ENCODE peak calls at places on chromosome X, in nine cellular contexts. One of them, this sample, is unnamed.

GRCh38 chrX:138877746-138878145 is 166.2 kb upstream of the FGF13 start:
- DNase-seq in fibroblast of lung: no peak
- DNase-seq in OCI-LY7: no peak
- DNase-seq in hepatocyte: no peak
- DNase-seq in GM12878: no peak
- DNase-seq in lung: no peak
- DNase-seq in SJSA1: no peak
- DNase-seq in CD8-positive, alpha-beta memory T cell: no peak
- DNase-seq in tibial nerve: no peak
- DNase-seq in this sample: no peak

GRCh38 chrX:34521563-34521962 is 135.5 kb downstream of the TMEM47 start:
- DNase-seq in fibroblast of lung: peak; percentile 0
- DNase-seq in OCI-LY7: no peak
- DNase-seq in hepatocyte: no peak
- DNase-seq in GM12878: no peak
- DNase-seq in lung: no peak
- DNase-seq in SJSA1: no peak
- DNase-seq in CD8-positive, alpha-beta memory T cell: no peak
- DNase-seq in tibial nerve: no peak
- DNase-seq in this sample: no peak

GRCh38 chrX:2670978-2671377 is 20.1 kb upstream of the CD99 start:
- DNase-seq in fibroblast of lung: no peak
- DNase-seq in OCI-LY7: no peak
- DNase-seq in hepatocyte: no peak
- DNase-seq in GM12878: no peak
- DNase-seq in lung: no peak
- DNase-seq in SJSA1: no peak
- DNase-seq in CD8-positive, alpha-beta memory T cell: no peak
- DNase-seq in tibial nerve: no peak
- DNase-seq in this sample: no peak

GRCh38 chrX:16444353-16444752 is 205.6 kb upstream of the S100G start:
- DNase-seq in fibroblast of lung: peak; percentile 63
- DNase-seq in OCI-LY7: no peak
- DNase-seq in hepatocyte: no peak
- DNase-seq in GM12878: no peak
- DNase-seq in lung: no peak
- DNase-seq in SJSA1: no peak
- DNase-seq in CD8-positive, alpha-beta memory T cell: no peak
- DNase-seq in tibial nerve: no peak
- DNase-seq in this sample: no peak

GRCh38 chrX:106284431-106285025 is 116.4 kb downstream of the PWWP3B start:
- DNase-seq in fibroblast of lung: no peak
- DNase-seq in OCI-LY7: no peak
- DNase-seq in hepatocyte: no peak
- DNase-seq in GM12878: no peak
- DNase-seq in lung: no peak
- DNase-seq in SJSA1: no peak
- DNase-seq in CD8-positive, alpha-beta memory T cell: no peak
- DNase-seq in tibial nerve: no peak
- DNase-seq in this sample: no peak

GRCh38 chrX:9486786-9487185 is 21.9 kb downstream of the TBL1X start:
- DNase-seq in fibroblast of lung: no peak
- DNase-seq in OCI-LY7: no peak
- DNase-seq in hepatocyte: no peak
- DNase-seq in GM12878: no peak
- DNase-seq in lung: no peak
- DNase-seq in SJSA1: no peak
- DNase-seq in CD8-positive, alpha-beta memory T cell: no peak
- DNase-seq in tibial nerve: no peak
- DNase-seq in this sample: no peak

GRCh38 chrX:6228720-6229119 is at the start of gene NLGN4X:
- DNase-seq in fibroblast of lung: no peak
- DNase-seq in OCI-LY7: no peak
- DNase-seq in hepatocyte: no peak
- DNase-seq in GM12878: no peak
- DNase-seq in lung: no peak
- DNase-seq in SJSA1: no peak
- DNase-seq in CD8-positive, alpha-beta memory T cell: no peak
- DNase-seq in tibial nerve: no peak
- DNase-seq in this sample: no peak

GRCh38 chrX:129585691-129586090 is 45.6 kb downstream of the OCRL start:
- DNase-seq in fibroblast of lung: peak; percentile 21
- DNase-seq in OCI-LY7: no peak
- DNase-seq in hepatocyte: no peak
- DNase-seq in GM12878: no peak
- DNase-seq in lung: no peak
- DNase-seq in SJSA1: no peak
- DNase-seq in CD8-positive, alpha-beta memory T cell: no peak
- DNase-seq in tibial nerve: no peak
- DNase-seq in this sample: no peak

DNA sequence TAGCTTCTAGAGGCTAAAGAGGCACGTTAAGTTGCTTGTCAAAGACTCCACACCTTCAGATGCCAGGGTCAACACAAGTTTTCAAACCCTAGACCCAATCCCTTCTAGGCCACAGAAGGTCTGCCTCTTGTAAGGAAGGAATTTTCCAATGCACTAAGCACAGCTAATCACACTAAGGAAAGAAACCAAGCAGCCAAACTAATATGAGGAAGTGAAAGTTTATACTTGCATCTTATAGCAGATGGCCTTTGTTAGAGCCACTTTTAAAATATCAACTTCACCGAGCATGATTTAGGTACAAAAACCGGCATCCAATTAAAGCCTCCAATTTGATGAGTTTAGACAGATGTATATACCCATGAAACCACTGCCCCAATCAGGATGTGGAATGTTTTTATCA is 9.9 kb downstream of the FHL1 start:
- DNase-seq in fibroblast of lung: peak; percentile 42
- DNase-seq in OCI-LY7: peak; percentile 55
- DNase-seq in hepatocyte: no peak
- DNase-seq in GM12878: no peak
- DNase-seq in lung: no peak
- DNase-seq in SJSA1: no peak
- DNase-seq in CD8-positive, alpha-beta memory T cell: no peak
- DNase-seq in tibial nerve: no peak
- DNase-seq in this sample: no peak
- H3K4me1 ChIP-seq in fibroblast of lung: peaks cover 5% of the 10 kb centered on the region
- H3K4me1 ChIP-seq in OCI-LY7: peaks cover 15% of the 10 kb centered on the region
- H3K4me1 ChIP-seq in hepatocyte: no peaks in the 10 kb centered on the region
- H3K4me1 ChIP-seq in GM12878: no peaks in the 10 kb centered on the region
- H3K4me1 ChIP-seq in lung: peaks cover 5% of the 10 kb centered on the region
- H3K4me1 ChIP-seq in SJSA1: peaks cover 6% of the 10 kb centered on the region
- H3K4me1 ChIP-seq in CD8-positive, alpha-beta memory T cell: no peaks in the 10 kb centered on the region
- H3K4me1 ChIP-seq in tibial nerve: no peaks in the 10 kb centered on the region
- H3K4me1 ChIP-seq in this sample: no peaks in the 10 kb centered on the region

DNA sequence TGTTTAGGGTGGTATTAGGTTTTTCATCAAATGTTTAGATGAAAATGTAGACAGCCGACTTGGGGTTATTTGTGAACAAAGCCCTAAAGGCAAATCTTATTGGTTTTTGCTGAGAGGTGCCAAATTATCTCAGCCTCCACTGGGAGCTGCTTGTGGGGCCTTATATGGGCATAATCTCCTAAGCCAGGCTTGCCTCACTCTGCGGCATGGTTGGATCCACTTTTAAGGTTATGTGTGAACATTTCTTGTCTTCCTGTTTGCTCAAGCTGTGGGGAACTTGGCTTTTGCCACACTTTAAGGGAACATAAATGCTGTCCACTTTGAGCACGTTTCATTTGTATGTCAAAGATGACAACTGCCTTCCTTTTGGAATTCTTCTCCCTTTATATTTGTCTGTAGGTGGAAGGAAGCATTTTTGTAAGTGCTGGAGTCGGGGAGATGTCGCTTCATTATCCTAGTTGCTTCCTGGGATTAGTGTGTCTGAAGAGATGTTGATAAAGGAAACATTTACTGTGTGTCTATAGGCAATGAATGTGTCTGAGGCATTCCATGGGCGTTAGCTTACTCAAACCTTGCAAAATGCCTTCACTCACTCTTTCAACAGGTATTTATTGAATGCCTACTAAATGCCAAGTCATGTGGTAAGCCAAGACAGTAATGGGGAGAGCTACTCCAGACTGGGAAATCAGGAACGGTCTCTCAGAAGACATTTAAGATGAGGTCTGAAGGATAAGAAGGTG is 78.3 kb downstream of the SLC9A6 start:
- DNase-seq in fibroblast of lung: peak; percentile 52
- DNase-seq in OCI-LY7: no peak
- DNase-seq in hepatocyte: no peak
- DNase-seq in GM12878: no peak
- DNase-seq in lung: no peak
- DNase-seq in SJSA1: no peak
- DNase-seq in CD8-positive, alpha-beta memory T cell: no peak
- DNase-seq in tibial nerve: peak; percentile 15
- DNase-seq in this sample: no peak
- H3K27ac ChIP-seq in fibroblast of lung: no peak overlapping the region
- H3K27ac ChIP-seq in OCI-LY7: no peak overlapping the region
- H3K27ac ChIP-seq in hepatocyte: peak overlapping the region; percentile 6
- H3K27ac ChIP-seq in GM12878: no peak overlapping the region
- H3K27ac ChIP-seq in lung: no peak overlapping the region
- H3K27ac ChIP-seq in SJSA1: no peak overlapping the region
- H3K27ac ChIP-seq in CD8-positive, alpha-beta memory T cell: no peak overlapping the region
- H3K27ac ChIP-seq in tibial nerve: peak overlapping the region; percentile 71
- H3K27ac ChIP-seq in this sample: peak overlapping the region; percentile 77

GRCh38 chrX:71659342-71659741 is 8.0 kb upstream of the LOC101059915 start:
- DNase-seq in fibroblast of lung: no peak
- DNase-seq in OCI-LY7: no peak
- DNase-seq in hepatocyte: no peak
- DNase-seq in GM12878: no peak
- DNase-seq in lung: no peak
- DNase-seq in SJSA1: no peak
- DNase-seq in CD8-positive, alpha-beta memory T cell: no peak
- DNase-seq in tibial nerve: no peak
- DNase-seq in this sample: no peak

GRCh38 chrX:71661919-71662318 is 5.4 kb upstream of the LOC101059915 start:
- DNase-seq in fibroblast of lung: no peak
- DNase-seq in OCI-LY7: no peak
- DNase-seq in hepatocyte: no peak
- DNase-seq in GM12878: no peak
- DNase-seq in lung: no peak
- DNase-seq in SJSA1: no peak
- DNase-seq in CD8-positive, alpha-beta memory T cell: no peak
- DNase-seq in tibial nerve: no peak
- DNase-seq in this sample: no peak

GRCh38 chrX:71657267-71657666 is 10.1 kb upstream of the LOC101059915 start:
- DNase-seq in fibroblast of lung: no peak
- DNase-seq in OCI-LY7: no peak
- DNase-seq in hepatocyte: no peak
- DNase-seq in GM12878: no peak
- DNase-seq in lung: no peak
- DNase-seq in SJSA1: no peak
- DNase-seq in CD8-positive, alpha-beta memory T cell: no peak
- DNase-seq in tibial nerve: no peak
- DNase-seq in this sample: no peak

GRCh38 chrX:71659959-71660358 is 7.4 kb upstream of the LOC101059915 start:
- DNase-seq in fibroblast of lung: no peak
- DNase-seq in OCI-LY7: no peak
- DNase-seq in hepatocyte: no peak
- DNase-seq in GM12878: no peak
- DNase-seq in lung: no peak
- DNase-seq in SJSA1: no peak
- DNase-seq in CD8-positive, alpha-beta memory T cell: no peak
- DNase-seq in tibial nerve: no peak
- DNase-seq in this sample: no peak

DNA sequence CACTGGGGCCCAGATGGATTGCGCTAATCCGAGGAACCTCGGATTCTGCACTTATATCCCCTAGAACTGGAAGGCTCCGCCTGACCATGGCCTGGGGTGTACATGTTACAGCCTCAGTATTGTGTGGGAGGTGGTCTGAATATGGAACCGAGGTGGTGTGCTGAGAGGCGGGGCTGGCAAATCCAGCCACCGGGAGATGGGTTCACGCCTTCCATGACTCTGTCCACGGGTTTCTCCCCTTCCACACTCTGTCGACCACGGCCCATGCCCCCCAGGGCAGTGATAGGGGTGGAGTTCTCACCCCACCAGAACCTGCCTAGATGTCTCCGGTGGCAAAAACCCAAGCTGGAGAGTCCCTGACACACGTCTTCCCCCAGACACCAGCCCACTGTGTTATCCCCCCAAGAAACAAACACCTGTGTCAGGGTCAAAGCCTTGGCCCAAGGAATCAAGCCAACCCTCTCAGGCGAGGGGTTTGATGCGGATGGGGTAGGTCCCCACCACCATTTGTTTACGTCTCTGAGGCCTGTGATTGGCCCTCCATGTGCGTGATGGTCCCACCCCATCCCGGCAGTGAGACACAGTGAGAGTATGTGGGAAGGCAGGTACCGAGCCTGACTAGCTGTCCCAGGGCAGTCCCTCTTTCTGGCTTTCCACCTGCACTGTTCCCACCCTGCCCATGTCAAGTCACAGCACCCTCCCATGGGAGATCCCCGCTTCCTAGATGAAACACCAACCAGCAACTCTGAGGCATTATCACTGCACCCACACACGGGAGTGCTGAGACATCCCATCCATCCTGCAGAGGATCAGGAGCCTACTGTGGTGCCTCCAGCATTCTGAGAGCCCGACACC is 6.6 kb upstream of the LOC101059915 start:
- DNase-seq in fibroblast of lung: no peak
- DNase-seq in OCI-LY7: no peak
- DNase-seq in hepatocyte: no peak
- DNase-seq in GM12878: no peak
- DNase-seq in lung: no peak
- DNase-seq in SJSA1: no peak
- DNase-seq in CD8-positive, alpha-beta memory T cell: no peak
- DNase-seq in tibial nerve: no peak
- DNase-seq in this sample: no peak
- H3K4me1 ChIP-seq in fibroblast of lung: no peaks in the 10 kb centered on the region
- H3K4me1 ChIP-seq in OCI-LY7: no peaks in the 10 kb centered on the region
- H3K4me1 ChIP-seq in hepatocyte: no peaks in the 10 kb centered on the region
- H3K4me1 ChIP-seq in GM12878: peaks cover 5% of the 10 kb centered on the region
- H3K4me1 ChIP-seq in lung: no peaks in the 10 kb centered on the region
- H3K4me1 ChIP-seq in SJSA1: no peaks in the 10 kb centered on the region
- H3K4me1 ChIP-seq in CD8-positive, alpha-beta memory T cell: peaks cover 14% of the 10 kb centered on the region
- H3K4me1 ChIP-seq in tibial nerve: no peaks in the 10 kb centered on the region
- H3K4me1 ChIP-seq in this sample: no peaks in the 10 kb centered on the region

DNA sequence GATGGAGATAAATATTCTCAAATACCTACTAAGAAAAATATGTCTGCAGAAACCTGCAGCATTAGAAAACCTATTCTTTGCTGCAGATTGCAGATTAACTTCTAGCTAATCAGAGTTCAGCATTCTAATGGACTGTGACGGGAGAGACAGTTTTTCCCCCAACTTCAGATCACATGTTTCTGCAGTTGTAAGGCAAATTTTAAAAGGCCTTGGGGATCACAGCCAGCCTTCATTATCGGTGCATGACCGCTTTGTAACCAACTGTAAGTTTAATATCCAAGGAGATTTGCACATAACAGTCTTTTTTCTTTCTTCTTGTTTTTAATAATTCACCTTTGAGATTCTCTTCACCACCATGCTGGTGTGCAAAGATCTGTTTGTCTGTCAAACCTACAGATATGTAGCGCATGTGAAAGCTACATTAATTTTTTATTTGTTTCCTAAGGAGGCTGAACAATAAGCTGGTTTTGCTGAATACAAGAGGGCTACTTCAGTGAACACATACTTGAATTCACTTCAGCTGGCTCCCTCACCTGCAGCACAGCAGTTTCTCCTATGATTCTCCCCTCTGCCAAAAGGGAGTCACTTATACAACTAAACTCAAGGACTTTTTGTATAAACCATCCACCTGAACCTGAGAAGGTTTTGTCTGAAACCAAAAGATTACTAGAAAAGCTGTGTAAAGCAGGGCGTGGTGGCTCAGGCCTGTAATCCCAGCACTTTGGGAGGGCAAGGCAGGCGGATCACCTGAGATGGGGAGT is 488.5 kb downstream of the RPA4 start:
- DNase-seq in fibroblast of lung: no peak
- DNase-seq in OCI-LY7: no peak
- DNase-seq in hepatocyte: no peak
- DNase-seq in GM12878: no peak
- DNase-seq in lung: no peak
- DNase-seq in SJSA1: no peak
- DNase-seq in CD8-positive, alpha-beta memory T cell: no peak
- DNase-seq in tibial nerve: no peak
- DNase-seq in this sample: no peak
- H3K27ac ChIP-seq in fibroblast of lung: no peak overlapping the region
- H3K27ac ChIP-seq in OCI-LY7: no peak overlapping the region
- H3K27ac ChIP-seq in hepatocyte: no peak overlapping the region
- H3K27ac ChIP-seq in GM12878: no peak overlapping the region
- H3K27ac ChIP-seq in lung: no peak overlapping the region
- H3K27ac ChIP-seq in SJSA1: no peak overlapping the region
- H3K27ac ChIP-seq in CD8-positive, alpha-beta memory T cell: no peak overlapping the region
- H3K27ac ChIP-seq in tibial nerve: no peak overlapping the region
- H3K27ac ChIP-seq in this sample: no peak overlapping the region

This sample was measured in esophagus squamous epithelium.